ENCODE peak calls at places on chromosomes 5 and 9, in six cellular contexts. E, D, L, Q, S and Y are unnamed samples.

GRCh38 chr9:77218612-77219011 is 41.3 kb downstream of the VPS13A start:
- DNase-seq in E (no peak), D (peak), L (peak), Q (no peak), S (peak), Y (no peak)

GRCh38 chr9:78745996-78746395 is 449.1 kb downstream of the PSAT1 start:
- DNase-seq in E (no peak), D (no peak), L (peak), Q (no peak), S (no peak), Y (no peak)

GRCh38 chr9:126783958-126784357 is 20.9 kb upstream of the ZBTB43 start:
- DNase-seq in E (no peak), D (no peak), L (no peak), Q (no peak), S (no peak), Y (no peak)

GRCh38 chr5:151465476-151465875 is 18.1 kb downstream of the SLC36A1 start:
- DNase-seq in E (no peak), D (no peak), L (no peak), Q (no peak), S (no peak), Y (no peak)

GRCh38 chr9:83070257-83070656 is 7.3 kb upstream of the RASEF start:
- DNase-seq in E (no peak), D (no peak), L (peak), Q (no peak), S (no peak), Y (no peak)

GRCh38 chr9:133813749-133814585 is 75.8 kb upstream of the SARDH start:
- DNase-seq in E (no peak), D (no peak), L (no peak), Q (no peak), S (no peak), Y (peak)

GRCh38 chr9:123679330-123679987 is 250.5 kb downstream of the DENND1A start:
- DNase-seq in E (no peak), D (no peak), L (no peak), Q (no peak), S (no peak), Y (no peak)

GRCh38 chr5:38518341-38518740 is 38.1 kb downstream of the LIFR start:
- DNase-seq in E (no peak), D (no peak), L (peak), Q (no peak), S (no peak), Y (no peak)

GRCh38 chr5:111968459-111968858 is 211.5 kb upstream of the NREP start:
- DNase-seq in E (no peak), D (no peak), L (peak), Q (no peak), S (no peak), Y (no peak)

GRCh38 chr9:32992596-32993238 is 8.7 kb downstream of the APTX start:
- DNase-seq in E (no peak), D (no peak), L (no peak), Q (no peak), S (no peak), Y (no peak)

DNA sequence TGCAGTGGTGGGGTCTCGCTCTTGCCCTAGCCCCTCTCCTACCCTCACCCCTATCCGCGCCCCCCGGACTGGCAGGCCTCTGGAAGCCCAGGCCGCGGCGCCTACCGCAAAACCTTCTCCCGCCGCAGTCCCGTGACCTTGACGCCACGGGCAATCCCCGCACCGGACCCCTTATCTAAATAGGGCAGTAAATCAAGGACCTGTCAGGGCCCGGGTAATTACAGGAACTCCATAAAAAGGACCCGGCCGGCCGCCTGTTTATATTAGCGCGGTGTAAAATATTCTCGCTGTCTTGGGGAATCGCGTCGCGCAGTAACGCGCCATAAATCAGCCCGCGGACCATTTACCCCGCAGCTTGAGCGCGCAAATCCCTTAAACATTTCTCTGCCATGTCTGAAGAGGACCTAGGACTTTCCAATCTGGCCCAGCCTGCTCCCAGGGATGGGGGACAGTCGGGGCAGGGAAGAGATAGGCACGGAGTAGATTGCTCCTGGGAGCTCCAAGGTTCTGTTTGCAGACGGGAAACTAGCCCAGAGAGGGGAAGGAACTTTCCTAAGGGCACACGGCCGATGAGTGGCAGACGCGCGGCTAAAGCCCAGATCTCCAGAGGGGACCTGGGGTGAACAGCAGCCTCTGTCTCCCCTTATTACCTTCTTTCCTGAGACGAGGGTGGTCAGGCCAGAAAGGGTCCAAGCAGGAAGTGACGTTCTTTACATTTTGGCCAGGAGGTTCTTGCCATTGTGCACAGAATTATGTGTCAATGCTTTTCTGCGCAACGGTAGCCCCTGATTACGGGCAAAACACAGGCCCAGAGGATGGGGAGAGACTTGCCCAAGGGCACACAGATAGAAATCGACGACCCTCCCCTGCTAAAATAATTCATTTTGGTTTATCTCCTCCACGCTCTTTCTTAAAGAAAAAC is 4.8 kb upstream of the HAND1 start:
- DNase-seq in E (no peak), D (no peak), L (no peak), Q (no peak), S (no peak), Y (no peak)
- H3K4me3 ChIP-seq in E (no peak), D (no peak), L (no peak), Q (no peak), S (no peak), Y (no peak)

GRCh38 chr5:33903118-33903517 is 11.3 kb upstream of the ADAMTS12 start:
- DNase-seq in E (no peak), D (no peak), L (no peak), Q (no peak), S (no peak), Y (no peak)
- H3K4me3 ChIP-seq in E (no peak), D (no peak), L (no peak), Q (no peak), S (no peak), Y (no peak)

GRCh38 chr5:143398451-143399237 is 4.8 kb downstream of the NR3C1 start:
- DNase-seq in E (no peak), D (peak), L (no peak), Q (no peak), S (no peak), Y (no peak)

GRCh38 chr5:143395638-143396352 is 7.7 kb downstream of the NR3C1 start:
- DNase-seq in E (no peak), D (no peak), L (no peak), Q (no peak), S (no peak), Y (no peak)

GRCh38 chr5:143397302-143398052 is 6.0 kb downstream of the NR3C1 start:
- DNase-seq in E (no peak), D (peak), L (no peak), Q (no peak), S (no peak), Y (no peak)

GRCh38 chr5:143398053-143398355 is 5.5 kb downstream of the NR3C1 start:
- DNase-seq in E (no peak), D (peak), L (no peak), Q (no peak), S (no peak), Y (no peak)

GRCh38 chr5:143396353-143396940 is 7.0 kb downstream of the NR3C1 start:
- DNase-seq in E (no peak), D (peak), L (no peak), Q (no peak), S (no peak), Y (no peak)
- H3K4me3 ChIP-seq in E (peak), D (no peak), L (peak), Q (no peak), S (peak), Y (peak)

GRCh38 chr5:145506451-145506850 is 328.7 kb downstream of the PRELID2 start:
- DNase-seq in E (no peak), D (no peak), L (no peak), Q (no peak), S (no peak), Y (no peak)
- H3K4me3 ChIP-seq in E (no peak), D (no peak), L (no peak), Q (no peak), S (no peak), Y (no peak)

GRCh38 chr5:13662646-13663045 is 281.8 kb downstream of the DNAH5 start:
- DNase-seq in E (no peak), D (no peak), L (peak), Q (no peak), S (no peak), Y (no peak)

GRCh38 chr5:13660072-13660471 is 284.4 kb downstream of the DNAH5 start:
- DNase-seq in E (no peak), D (peak), L (peak), Q (no peak), S (no peak), Y (no peak)

GRCh38 chr5:13659391-13659790 is 285.1 kb downstream of the DNAH5 start:
- DNase-seq in E (no peak), D (peak), L (peak), Q (no peak), S (peak), Y (no peak)

GRCh38 chr5:13658761-13659160 is 285.7 kb downstream of the DNAH5 start:
- DNase-seq in E (no peak), D (no peak), L (peak), Q (no peak), S (no peak), Y (no peak)

DNA sequence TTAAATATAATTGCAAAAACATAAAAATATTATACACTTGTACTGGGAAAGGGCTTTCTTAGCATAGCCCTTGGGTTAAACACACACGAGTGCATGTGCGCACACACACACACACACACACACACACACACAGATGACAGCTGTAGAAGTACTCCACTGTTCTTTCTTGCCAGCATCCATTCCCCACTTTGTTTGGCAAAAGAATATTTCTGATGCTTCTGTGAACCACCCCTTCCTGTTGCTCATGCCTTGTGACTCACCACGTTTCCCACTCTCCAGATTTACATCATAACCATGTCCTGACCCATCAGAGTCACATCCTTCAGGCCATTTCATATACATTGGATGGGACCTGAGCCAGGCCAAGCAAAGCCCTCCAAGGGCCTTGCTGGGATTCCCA is 280.1 kb downstream of the DNAH5 start:
- DNase-seq in E (no peak), D (peak), L (peak), Q (no peak), S (peak), Y (no peak)
- H3K4me3 ChIP-seq in E (no peak), D (no peak), L (no peak), Q (no peak), S (no peak), Y (no peak)

GRCh38 chr5:168327994-168328393 is 36.5 kb downstream of the WWC1 start:
- DNase-seq in E (no peak), D (no peak), L (peak), Q (no peak), S (no peak), Y (no peak)

GRCh38 chr5:168327019-168327421 is 35.6 kb downstream of the WWC1 start:
- DNase-seq in E (no peak), D (no peak), L (peak), Q (no peak), S (no peak), Y (no peak)

GRCh38 chr5:168329302-168329701 is 37.9 kb downstream of the WWC1 start:
- DNase-seq in E (no peak), D (no peak), L (no peak), Q (no peak), S (no peak), Y (no peak)

GRCh38 chr5:168327451-168327850 is 36.0 kb downstream of the WWC1 start:
- DNase-seq in E (no peak), D (no peak), L (no peak), Q (no peak), S (no peak), Y (no peak)

DNA sequence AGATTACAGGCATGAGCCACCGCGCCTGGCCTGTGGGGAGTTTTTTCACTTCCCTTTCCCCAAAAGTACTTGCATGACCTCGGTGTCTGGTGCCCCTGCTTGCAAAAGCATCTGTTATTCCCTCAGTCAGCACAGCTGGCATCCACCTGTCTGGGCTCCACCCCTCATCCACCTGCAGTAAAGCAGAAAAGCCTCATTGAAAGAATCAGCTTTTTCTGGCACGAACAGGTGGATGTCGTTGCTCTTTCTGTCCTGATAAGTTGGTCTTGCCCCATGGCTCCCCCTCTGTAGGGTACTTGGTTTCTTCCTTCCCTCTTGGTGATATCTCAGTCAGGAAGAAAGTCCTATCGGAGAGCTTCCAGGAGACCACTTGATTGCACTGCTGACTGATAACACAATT is 37.4 kb downstream of the WWC1 start:
- DNase-seq in E (no peak), D (no peak), L (no peak), Q (no peak), S (no peak), Y (no peak)
- H3K4me3 ChIP-seq in E (no peak), D (no peak), L (no peak), Q (no peak), S (no peak), Y (no peak)

GRCh38 chr5:150156033-150156381 is 362 bp upstream of the PDGFRB start:
- DNase-seq in E (no peak), D (no peak), L (no peak), Q (no peak), S (no peak), Y (no peak)
- H3K4me3 ChIP-seq in E (peak), D (peak), L (peak), Q (peak), S (peak), Y (peak)

DNA sequence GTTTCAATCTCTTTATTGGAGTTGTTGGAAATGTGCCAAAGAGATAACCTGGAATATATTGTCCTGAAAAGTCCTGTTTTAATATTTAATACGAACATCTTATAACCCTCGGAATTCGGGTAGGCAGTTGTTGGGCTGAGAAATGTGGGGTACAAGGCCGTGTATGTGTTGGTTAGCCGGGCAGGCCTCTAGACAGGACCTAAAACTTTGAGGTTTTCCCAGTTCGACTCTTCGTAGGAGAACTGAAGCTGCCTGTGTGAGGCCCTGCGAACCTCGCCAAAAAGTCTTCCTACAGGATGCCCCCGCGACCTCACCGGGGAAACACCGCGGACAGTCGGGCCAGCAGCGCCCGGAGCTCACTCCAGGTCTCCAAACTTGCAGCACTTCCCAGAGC is 583 bp upstream of the TJP2 start:
- DNase-seq in E (peak), D (peak), L (peak), Q (peak), S (no peak), Y (no peak)
- H3K4me3 ChIP-seq in E (peak), D (peak), L (peak), Q (peak), S (peak), Y (peak)

DNA sequence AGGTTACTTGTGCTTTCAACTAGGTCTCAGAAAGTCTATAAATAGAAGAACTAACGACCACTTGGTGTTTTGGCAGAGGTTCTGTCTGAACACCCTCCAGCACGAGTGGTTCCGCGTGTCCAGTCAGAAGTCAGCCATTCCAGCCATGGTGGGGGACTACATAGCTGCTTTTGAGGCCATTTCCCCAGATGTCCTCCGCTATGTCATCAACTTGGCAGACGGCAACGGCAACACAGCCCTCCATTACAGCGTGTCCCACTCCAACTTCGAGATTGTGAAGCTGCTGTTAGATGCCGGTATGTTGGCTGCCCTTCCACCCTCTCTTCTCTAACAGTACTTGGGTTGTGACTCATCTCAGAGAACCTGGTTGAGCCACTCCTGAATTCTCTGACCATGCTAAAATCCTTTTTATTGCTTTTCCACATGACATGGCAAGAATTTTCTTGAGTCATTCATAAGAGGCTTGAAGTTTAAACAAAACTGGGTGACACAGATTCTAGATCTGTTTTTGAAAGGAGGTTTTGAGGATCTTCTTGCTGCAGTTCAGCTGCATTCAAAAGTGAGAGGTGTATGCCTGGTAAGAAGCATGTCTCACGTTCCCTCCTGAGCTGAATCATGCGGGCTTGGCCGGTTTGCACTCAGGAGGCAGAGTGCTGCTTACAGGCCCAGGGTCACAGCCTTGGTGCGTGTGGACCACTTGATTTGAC is 103.1 kb upstream of the DMRT1 start:
- DNase-seq in E (peak), D (no peak), L (peak), Q (no peak), S (peak), Y (peak)
- H3K4me3 ChIP-seq in E (no peak), D (no peak), L (no peak), Q (no peak), S (no peak), Y (peak)